ENCODE peak calls at places on chromosome 2, in seven cellular contexts. N is prostate gland, H is HFF-Myc, B is dorsolateral prefrontal cortex, V is suprapubic skin, W is astrocyte of the spinal cord, A is GM06990. D is an unnamed sample.

GRCh38 chr2:50223643-50224042 is 808.3 kb downstream of the NRXN1 start:
- DNase-seq in W (no peak), H (no peak), A (no peak), N (no peak), V (no peak), B (no peak), D (no peak)

GRCh38 chr2:99507964-99508818 is 18.4 kb upstream of the REV1 start:
- DNase-seq in B (no peak), A (no peak), V (no peak), N (no peak), W (no peak), H (no peak), D (no peak)

GRCh38 chr2:29920130-29920577 is 1.2 kb downstream of the ALK start:
- DNase-seq in H (no peak), W (peak), V (no peak), A (peak), B (peak), N (peak), D (peak)

GRCh38 chr2:96764253-96764637 is 3.5 kb downstream of the CNNM4 start:
- DNase-seq in V (no peak), B (no peak), W (no peak), H (no peak), A (no peak), N (peak), D (no peak)

GRCh38 chr2:151071382-151071781 is 190.3 kb downstream of the RBM43 start:
- DNase-seq in A (no peak), V (no peak), H (no peak), W (peak), B (no peak), N (no peak), D (no peak)

GRCh38 chr2:150272404-150272803 is 215.1 kb downstream of the RND3 start:
- DNase-seq in H (no peak), W (no peak), B (no peak), V (no peak), A (no peak), N (no peak), D (no peak)

GRCh38 chr2:45329045-45329677 is 281.9 kb downstream of the SRBD1 start:
- DNase-seq in H (no peak), W (peak), N (no peak), B (no peak), V (no peak), A (no peak), D (no peak)

GRCh38 chr2:186946896-186947467 is 98.0 kb upstream of the ZSWIM2 start:
- DNase-seq in B (no peak), H (no peak), V (no peak), N (no peak), A (no peak), W (no peak), D (peak)

GRCh38 chr2:163600801-163601200 is 135.0 kb downstream of the FIGN start:
- DNase-seq in W (no peak), B (no peak), A (no peak), V (no peak), N (no peak), H (peak), D (no peak)

GRCh38 chr2:143513081-143513480 is 383.9 kb downstream of the ARHGAP15 start:
- DNase-seq in A (no peak), N (no peak), V (no peak), H (peak), B (peak), W (peak), D (no peak)

GRCh38 chr2:30030361-30030760 is 109.0 kb upstream of the ALK start:
- DNase-seq in N (no peak), B (no peak), A (no peak), W (no peak), V (no peak), H (no peak), D (peak)

GRCh38 chr2:173755798-173756197 is 209.4 kb downstream of the SP3 start:
- DNase-seq in N (no peak), B (no peak), A (no peak), V (no peak), H (no peak), W (no peak), D (no peak)

GRCh38 chr2:128791983-128792315 is 473.3 kb upstream of the HS6ST1 start:
- DNase-seq in B (no peak), W (no peak), V (no peak), A (no peak), N (no peak), H (no peak), D (peak)

GRCh38 chr2:100554788-100555407 is 7.9 kb upstream of the PDCL3 start:
- DNase-seq in W (no peak), A (no peak), N (no peak), V (no peak), B (no peak), H (no peak), D (no peak)

GRCh38 chr2:61520261-61520660 is 17.9 kb downstream of the XPO1 start:
- DNase-seq in A (no peak), B (no peak), V (no peak), W (no peak), N (no peak), H (no peak), D (no peak)

GRCh38 chr2:241635756-241636155 is 1.2 kb downstream of the THAP4 start:
- DNase-seq in V (no peak), N (no peak), W (no peak), H (no peak), A (no peak), B (no peak), D (no peak)

GRCh38 chr2:222655406-222655747 is 515 bp downstream of the FARSB start:
- DNase-seq in B (no peak), V (no peak), H (no peak), N (no peak), W (peak), A (no peak), D (no peak)

GRCh38 chr2:156322103-156322671 is 10.3 kb downstream of the NR4A2 start:
- DNase-seq in H (no peak), V (no peak), N (no peak), A (no peak), W (no peak), B (no peak), D (no peak)

GRCh38 chr2:8544786-8545631 is 136.8 kb upstream of the ID2 start:
- DNase-seq in V (peak), B (peak), W (peak), N (no peak), A (peak), H (peak), D (no peak)
- TF ChIP-seq CTCF in V (no peak), B (no peak), W (peak), N (no peak), A (peak), H (peak), D (peak)

DNA sequence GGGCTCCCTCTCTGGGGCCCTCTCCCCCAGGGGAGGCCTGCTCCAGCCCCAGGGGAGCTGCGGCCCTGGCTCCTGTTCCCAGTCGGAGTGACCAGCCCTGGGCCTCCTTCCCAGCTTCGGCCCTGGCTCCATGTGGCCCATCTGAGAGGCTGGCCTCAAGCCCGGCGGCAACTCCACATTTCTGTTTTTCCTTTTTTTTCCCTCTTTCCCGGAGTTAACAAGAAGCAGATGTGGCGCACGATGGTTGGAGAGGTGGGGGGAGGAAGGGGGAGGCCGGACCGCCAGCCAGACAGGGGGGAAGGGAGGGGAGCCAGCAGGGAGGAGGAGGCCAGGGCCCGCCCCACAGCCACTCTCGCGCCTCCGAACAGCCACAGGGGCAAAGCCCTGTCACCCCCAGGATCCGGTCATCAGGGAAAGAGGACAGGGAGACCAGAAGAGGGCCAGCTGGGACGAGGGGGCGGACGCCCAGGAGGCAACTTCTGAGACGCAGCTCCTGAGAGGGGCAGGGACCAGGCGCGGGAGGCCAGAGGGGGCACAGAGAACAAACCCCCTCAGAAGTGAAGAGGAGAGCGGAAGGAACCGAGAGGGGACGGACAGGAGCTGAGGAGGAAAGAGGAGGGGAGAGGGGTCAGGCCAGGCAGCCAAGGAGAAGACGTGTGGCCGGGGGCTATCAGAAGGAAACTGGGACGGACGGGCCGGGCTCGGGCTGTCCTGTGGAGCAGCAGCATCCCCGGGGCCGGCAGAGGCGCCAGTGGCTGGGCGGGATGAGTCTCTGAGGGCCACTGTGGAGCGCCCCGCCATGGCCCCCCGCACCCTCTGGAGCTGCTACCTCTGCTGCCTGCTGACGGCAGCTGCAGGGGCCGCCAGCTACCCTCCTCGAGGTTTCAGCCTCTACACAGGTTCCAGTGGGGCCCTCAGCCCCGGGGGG is at the start of gene EMILIN1:
- DNase-seq in A (no peak), W (peak), N (no peak), B (peak), V (peak), H (peak), D (peak)
- TF ChIP-seq CTCF in A (no peak), W (no peak), N (no peak), B (no peak), V (no peak), H (no peak), D (no peak)

GRCh38 chr2:200585730-200586643 is at the start of gene AOX1:
- DNase-seq in B (peak), H (peak), W (peak), A (peak), N (peak), V (peak), D (no peak)

GRCh38 chr2:200585340-200585729 is 479 bp upstream of the AOX1 start:
- DNase-seq in A (no peak), B (no peak), W (no peak), V (no peak), H (no peak), N (no peak), D (no peak)

GRCh38 chr2:200588076-200588678 is 2.4 kb downstream of the AOX1 start:
- DNase-seq in N (no peak), V (no peak), W (no peak), B (no peak), H (no peak), A (no peak), D (no peak)

GRCh38 chr2:200586644-200586975 is 796 bp downstream of the AOX1 start:
- DNase-seq in A (no peak), N (no peak), H (no peak), W (no peak), V (no peak), B (no peak), D (no peak)

GRCh38 chr2:200587007-200587616 is 1.3 kb downstream of the AOX1 start:
- DNase-seq in B (no peak), V (no peak), N (no peak), A (no peak), H (no peak), W (no peak), D (no peak)
- TF ChIP-seq CTCF in B (no peak), V (no peak), N (no peak), A (no peak), H (no peak), W (no peak), D (no peak)

GRCh38 chr2:34734042-34734441 is 1134.9 kb upstream of the FAM98A start:
- DNase-seq in V (no peak), N (no peak), W (no peak), A (no peak), B (no peak), H (no peak), D (no peak)

GRCh38 chr2:34734662-34735061 is 1135.6 kb upstream of the FAM98A start:
- DNase-seq in B (no peak), A (no peak), V (no peak), H (no peak), N (no peak), W (no peak), D (no peak)

GRCh38 chr2:34736482-34736881 is 1137.4 kb upstream of the FAM98A start:
- DNase-seq in W (no peak), N (no peak), V (no peak), B (no peak), A (no peak), H (no peak), D (no peak)

DNA sequence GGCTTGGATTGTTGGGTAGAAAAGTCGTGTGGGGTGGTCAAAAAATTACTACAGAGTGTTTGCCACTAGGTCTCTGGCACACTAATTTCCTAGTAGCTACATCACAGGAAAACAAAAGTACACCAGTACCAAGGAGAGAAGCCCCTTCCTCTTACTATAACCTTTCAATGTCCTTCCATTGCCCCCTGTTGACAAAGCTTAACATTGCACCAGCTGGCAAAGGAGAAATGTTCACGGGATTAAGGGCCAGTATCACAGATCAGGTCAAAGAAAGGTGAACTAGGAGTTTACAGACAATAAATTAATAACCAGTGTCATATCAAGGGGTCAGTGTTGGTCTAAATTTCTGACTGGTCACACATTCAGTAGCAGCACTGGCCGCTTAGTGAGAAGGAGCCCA is 1139.6 kb upstream of the FAM98A start:
- DNase-seq in A (no peak), W (no peak), V (no peak), B (no peak), N (no peak), H (no peak), D (no peak)
- TF ChIP-seq CTCF in A (peak), W (no peak), V (no peak), B (no peak), N (no peak), H (no peak), D (no peak)